ENCODE peak calls at places on chromosomes 4 and X, in five cellular contexts. X is AG20443, G is DMS53, H is HEK293T, V is substantia nigra. R is an unnamed sample.

GRCh38 chr4:40283413-40283812 is 51.7 kb upstream of the CHRNA9 start:
- DNase-seq in V (no peak), X (no peak), H (no peak), G (no peak), R (no peak)

GRCh38 chr4:101033986-101034385 is 313.3 kb downstream of the PPP3CA start:
- DNase-seq in X (no peak), V (no peak), H (peak; percentile 12), G (no peak), R (no peak)

GRCh38 chr4:83356899-83357661 is 22.4 kb upstream of the HPSE start:
- DNase-seq in V (no peak), X (peak; percentile 56), G (peak; percentile 28), H (no peak), R (no peak)

GRCh38 chr4:177308125-177308524 is 1.5 kb upstream of the NEIL3 start:
- DNase-seq in X (peak; percentile 65), G (no peak), H (no peak), V (no peak), R (no peak)

GRCh38 chr4:154617820-154618317 is 5.4 kb upstream of the FGG start:
- DNase-seq in V (no peak), H (no peak), X (no peak), G (peak; percentile 28), R (no peak)

GRCh38 chrX:47452112-47452511 is 30.9 kb downstream of the ZNF41 start:
- DNase-seq in X (no peak), H (no peak), V (no peak), G (no peak), R (no peak)

GRCh38 chrX:31606796-31607195 is 535.0 kb upstream of the FTHL17 start:
- DNase-seq in G (no peak), V (no peak), X (no peak), H (no peak), R (no peak)

GRCh38 chr4:65538571-65538970 is 131.7 kb downstream of the EPHA5 start:
- DNase-seq in H (no peak), V (no peak), X (no peak), G (no peak), R (no peak)

GRCh38 chrX:49840679-49841078 is 11.6 kb downstream of the PAGE4 start:
- DNase-seq in G (peak; percentile 97), H (peak; percentile 54), V (peak; percentile 11), X (peak; percentile 20), R (peak; percentile 84)

GRCh38 chrX:3950373-3950772 is 236.9 kb upstream of the PRKX start:
- DNase-seq in H (no peak), V (no peak), X (no peak), G (no peak), R (no peak)

GRCh38 chrX:19888419-19888879 is 1.0 kb upstream of the SH3KBP1 start:
- DNase-seq in H (peak; percentile 63), G (peak; percentile 83), X (peak; percentile 65), V (peak; percentile 22), R (peak; percentile 86)

GRCh38 chrX:3713225-3713936 is at the start of gene PRKX:
- DNase-seq in X (peak; percentile 74), G (no peak), H (peak; percentile 67), V (no peak), R (peak; percentile 38)

GRCh38 chr4:53490161-53490915 is 100.9 kb downstream of the LNX1 start:
- DNase-seq in G (no peak), H (no peak), V (no peak), X (no peak), R (no peak)

GRCh38 chrX:70196961-70197805 is 19.9 kb downstream of the DGAT2L6 start:
- DNase-seq in H (peak; percentile 71), X (peak; percentile 45), G (peak; percentile 92), V (no peak), R (peak; percentile 78)

GRCh38 chrX:16466640-16467432 is 183.1 kb upstream of the S100G start:
- DNase-seq in H (no peak), G (no peak), V (no peak), X (peak; percentile 20), R (no peak)

GRCh38 chr4:157978680-157979361 is 194.0 kb downstream of the GASK1B start:
- DNase-seq in H (peak; percentile 65), X (peak; percentile 75), V (peak; percentile 14), G (peak; percentile 77), R (peak; percentile 58)

GRCh38 chr4:718460-718859 is 12.8 kb downstream of the PCGF3 start:
- DNase-seq in V (no peak), G (no peak), X (no peak), H (no peak), R (no peak)

GRCh38 chr4:72527038-72527646 is 41.9 kb downstream of the ADAMTS3 start:
- DNase-seq in G (peak; percentile 6), X (no peak), H (no peak), V (no peak), R (no peak)

GRCh38 chrX:38275615-38276014 is 51.7 kb downstream of the RPGR start:
- DNase-seq in H (no peak), X (peak; percentile 48), G (peak; percentile 79), V (no peak), R (no peak)

GRCh38 chr4:64340243-64341110 is 68.8 kb downstream of the TECRL start:
- DNase-seq in V (no peak), G (no peak), H (no peak), X (no peak), R (no peak)

GRCh38 chr4:31078661-31079060 is 358.5 kb downstream of the PCDH7 start:
- DNase-seq in X (no peak), H (no peak), V (no peak), G (no peak), R (no peak)

GRCh38 chr4:174713821-174714220 is 115.2 kb downstream of the GLRA3 start:
- DNase-seq in H (no peak), G (no peak), X (no peak), V (no peak), R (no peak)

GRCh38 chr4:54484361-54484760 is 173.4 kb upstream of the KIT start:
- DNase-seq in V (no peak), G (peak; percentile 38), H (no peak), X (no peak), R (no peak)

GRCh38 chr4:122218762-122219161 is 66.6 kb downstream of the BLTP1 start:
- DNase-seq in X (peak; percentile 17), V (no peak), H (peak; percentile 25), G (peak; percentile 20), R (peak; percentile 22)

GRCh38 chr4:185872747-185873380 is 60.9 kb upstream of the SORBS2 start:
- DNase-seq in G (no peak), X (no peak), V (no peak), H (no peak), R (no peak)

GRCh38 chr4:61379406-61379805 is 179.3 kb downstream of the ADGRL3 start:
- DNase-seq in G (no peak), H (no peak), X (no peak), V (no peak), R (no peak)

GRCh38 chr4:187937557-187937956 is 58.0 kb upstream of the ZFP42 start:
- DNase-seq in X (no peak), V (no peak), H (no peak), G (peak; percentile 29), R (no peak)

GRCh38 chr4:31194823-31195222 is 474.7 kb downstream of the PCDH7 start:
- DNase-seq in G (no peak), H (no peak), X (no peak), V (no peak), R (no peak)

GRCh38 chr4:16136771-16137170 is 52.9 kb upstream of the PROM1 start:
- DNase-seq in G (peak; percentile 16), H (no peak), V (no peak), X (no peak), R (no peak)

GRCh38 chr4:98801259-98801725 is 127.6 kb downstream of the EIF4E start:
- DNase-seq in H (no peak), V (peak; percentile 67), G (no peak), X (no peak), R (no peak)

GRCh38 chrX:78331708-78332107 is 4.3 kb upstream of the CYSLTR1 start:
- DNase-seq in X (no peak), H (no peak), G (no peak), V (no peak), R (no peak)